ENCODE peak calls at places on chromosomes 3 and 15, in seven cellular contexts. R, G, B, X, Z, A and M are unnamed samples.

GRCh38 chr15:60426870-60427528 is 29.2 kb upstream of the ANXA2 start:
- DNase-seq in R (no peak), G (no peak), B (peak), X (no peak), Z (no peak), A (peak), M (no peak)

GRCh38 chr15:94439158-94439557 is 207.8 kb downstream of the MCTP2 start:
- DNase-seq in R (no peak), G (no peak), B (no peak), X (no peak), Z (no peak), A (no peak), M (no peak)

GRCh38 chr3:187745201-187746058 is at the start of gene BCL6:
- DNase-seq in R (peak), G (peak), B (peak), X (peak), Z (peak), A (peak), M (peak)

GRCh38 chr3:165518346-165518745 is 318.9 kb downstream of the BCHE start:
- DNase-seq in R (no peak), G (no peak), B (no peak), X (no peak), Z (no peak), A (peak), M (no peak)

GRCh38 chr3:40417845-40418543 is 31.0 kb downstream of the ENTPD3 start:
- DNase-seq in R (no peak), G (no peak), B (no peak), X (no peak), Z (no peak), A (peak), M (no peak)

GRCh38 chr3:134608957-134609525 is 41.8 kb downstream of the KY start:
- DNase-seq in R (no peak), G (no peak), B (no peak), X (no peak), Z (no peak), A (no peak), M (no peak)

GRCh38 chr3:183092256-183092655 is 7.0 kb downstream of the MCCC1 start:
- DNase-seq in R (no peak), G (no peak), B (no peak), X (no peak), Z (no peak), A (no peak), M (no peak)

GRCh38 chr15:35394416-35394815 is 151.5 kb downstream of the DPH6 start:
- DNase-seq in R (no peak), G (no peak), B (no peak), X (no peak), Z (no peak), A (no peak), M (no peak)

GRCh38 chr3:55143336-55143735 is 215.5 kb upstream of the LRTM1 start:
- DNase-seq in R (no peak), G (no peak), B (no peak), X (no peak), Z (no peak), A (no peak), M (no peak)

GRCh38 chr3:49410844-49411549 is 779 bp downstream of the RHOA start:
- DNase-seq in R (no peak), G (no peak), B (peak), X (no peak), Z (no peak), A (peak), M (no peak)

GRCh38 chr3:94522488-94522887 is 459.6 kb downstream of the NSUN3 start:
- DNase-seq in R (no peak), G (no peak), B (no peak), X (no peak), Z (no peak), A (no peak), M (no peak)

GRCh38 chr3:192169332-192169915 is 557.9 kb downstream of the FGF12 start:
- DNase-seq in R (no peak), G (no peak), B (peak), X (no peak), Z (no peak), A (no peak), M (no peak)

GRCh38 chr3:171704002-171704401 is 106.3 kb downstream of the PLD1 start:
- DNase-seq in R (peak), G (peak), B (peak), X (no peak), Z (no peak), A (peak), M (no peak)

GRCh38 chr3:88324788-88325187 is 175.0 kb downstream of the C3orf38 start:
- DNase-seq in R (no peak), G (no peak), B (no peak), X (no peak), Z (no peak), A (no peak), M (no peak)

GRCh38 chr3:168951368-168951767 is 712.1 kb downstream of the MECOM start:
- DNase-seq in R (no peak), G (no peak), B (no peak), X (no peak), Z (no peak), A (peak), M (no peak)

GRCh38 chr3:43707266-43707665 is 16.5 kb downstream of the ABHD5 start:
- DNase-seq in R (no peak), G (no peak), B (peak), X (no peak), Z (no peak), A (peak), M (no peak)

GRCh38 chr3:9781978-9782575 is 10.2 kb downstream of the TADA3 start:
- DNase-seq in R (no peak), G (no peak), B (no peak), X (no peak), Z (no peak), A (peak), M (no peak)

GRCh38 chr3:143348486-143349327 is 229.1 kb downstream of the CHST2 start:
- DNase-seq in R (no peak), G (no peak), B (no peak), X (no peak), Z (no peak), A (no peak), M (no peak)

GRCh38 chr15:82312611-82313349 is 36.5 kb downstream of the GOLGA6L10 start:
- DNase-seq in R (peak), G (no peak), B (peak), X (no peak), Z (no peak), A (no peak), M (peak)

GRCh38 chr15:79090487-79091203 is at the start of gene RASGRF1:
- DNase-seq in R (peak), G (no peak), B (no peak), X (no peak), Z (no peak), A (peak), M (peak)

GRCh38 chr15:99439524-99439835 is 126.3 kb upstream of the MEF2A start:
- DNase-seq in R (no peak), G (no peak), B (no peak), X (no peak), Z (no peak), A (no peak), M (no peak)

GRCh38 chr15:67107014-67107812 is 41.8 kb downstream of the SMAD3 start:
- DNase-seq in R (no peak), G (peak), B (peak), X (no peak), Z (peak), A (peak), M (no peak)

GRCh38 chr3:12005951-12006625 is 1.9 kb downstream of the SYN2 start:
- DNase-seq in R (peak), G (no peak), B (no peak), X (no peak), Z (no peak), A (no peak), M (no peak)

GRCh38 chr15:88813960-88814359 is 10.7 kb downstream of the ACAN start:
- DNase-seq in R (no peak), G (no peak), B (no peak), X (no peak), Z (no peak), A (no peak), M (no peak)

GRCh38 chr3:119827209-119827608 is 45.3 kb downstream of the NR1I2 start:
- DNase-seq in R (no peak), G (no peak), B (no peak), X (no peak), Z (no peak), A (no peak), M (no peak)

GRCh38 chr3:57826952-57827723 is 71.0 kb downstream of the SLMAP start:
- DNase-seq in R (no peak), G (no peak), B (no peak), X (no peak), Z (no peak), A (no peak), M (no peak)
- H3K27ac ChIP-seq in R (no peak), G (no peak), B (no peak), X (no peak), Z (no peak), A (no peak), M (no peak)

GRCh38 chr15:40264321-40265153 is 18.3 kb downstream of the ANKRD63 start:
- DNase-seq in R (no peak), G (no peak), B (no peak), X (no peak), Z (no peak), A (no peak), M (no peak)
- H3K27ac ChIP-seq in R (no peak), G (no peak), B (no peak), X (no peak), Z (no peak), A (no peak), M (no peak)

DNA sequence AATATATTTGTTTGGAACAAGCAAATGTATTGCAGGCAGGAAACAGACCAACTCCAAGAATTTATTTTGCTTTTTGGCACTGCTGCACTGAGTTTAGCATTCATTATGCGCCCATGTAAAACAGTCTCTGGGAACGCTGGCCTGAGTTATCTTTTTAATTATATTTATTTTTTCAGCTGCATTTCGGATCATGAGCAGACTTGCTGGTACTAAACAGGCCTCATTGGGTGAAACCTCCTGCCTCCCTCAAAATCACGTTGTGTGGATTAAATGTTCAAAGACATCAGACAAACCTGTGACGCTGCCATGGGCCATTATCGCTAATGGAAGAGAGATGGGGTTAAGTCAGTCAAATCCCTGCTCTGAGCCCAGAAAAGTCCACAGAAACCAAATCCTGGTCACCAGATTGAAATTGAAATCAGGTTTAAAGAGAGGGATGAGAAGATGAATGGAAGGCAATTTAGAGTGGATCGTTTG is 511.1 kb upstream of the PROK2 start:
- DNase-seq in R (no peak), G (no peak), B (no peak), X (no peak), Z (no peak), A (no peak), M (no peak)
- H3K27ac ChIP-seq in R (no peak), G (no peak), B (no peak), X (no peak), Z (no peak), A (no peak), M (no peak)

GRCh38 chr3:114406922-114407321 is 113.1 kb downstream of the TIGIT start:
- DNase-seq in R (no peak), G (no peak), B (no peak), X (no peak), Z (no peak), A (no peak), M (no peak)

GRCh38 chr3:114409291-114409690 is 115.5 kb downstream of the TIGIT start:
- DNase-seq in R (no peak), G (no peak), B (no peak), X (no peak), Z (no peak), A (no peak), M (no peak)

GRCh38 chr3:114408763-114409162 is 114.9 kb downstream of the TIGIT start:
- DNase-seq in R (no peak), G (no peak), B (no peak), X (no peak), Z (peak), A (no peak), M (no peak)

GRCh38 chr3:114411811-114412803 is 118.3 kb downstream of the TIGIT start:
- DNase-seq in R (no peak), G (peak), B (peak), X (no peak), Z (peak), A (peak), M (no peak)

GRCh38 chr3:114411292-114411691 is 117.5 kb downstream of the TIGIT start:
- DNase-seq in R (no peak), G (no peak), B (peak), X (no peak), Z (no peak), A (no peak), M (no peak)
- H3K27ac ChIP-seq in R (peak), G (peak), B (no peak), X (peak), Z (peak), A (no peak), M (peak)

GRCh38 chr3:129007792-129008191 is 6.7 kb downstream of the EFCC1 start:
- DNase-seq in R (no peak), G (no peak), B (no peak), X (no peak), Z (no peak), A (no peak), M (no peak)
- H3K27ac ChIP-seq in R (no peak), G (no peak), B (no peak), X (no peak), Z (no peak), A (no peak), M (no peak)

GRCh38 chr3:194573680-194574437 is 59.4 kb downstream of the TMEM44 start:
- DNase-seq in R (peak), G (peak), B (peak), X (no peak), Z (peak), A (no peak), M (no peak)

GRCh38 chr3:194574639-194575483 is 58.4 kb downstream of the TMEM44 start:
- DNase-seq in R (no peak), G (peak), B (no peak), X (no peak), Z (peak), A (peak), M (no peak)

GRCh38 chr3:194572944-194573491 is 60.2 kb downstream of the TMEM44 start:
- DNase-seq in R (no peak), G (no peak), B (no peak), X (no peak), Z (no peak), A (peak), M (no peak)

GRCh38 chr3:194577985-194578905 is 55.0 kb downstream of the TMEM44 start:
- DNase-seq in R (no peak), G (peak), B (peak), X (no peak), Z (peak), A (peak), M (no peak)

GRCh38 chr3:194575484-194576210 is 57.6 kb downstream of the TMEM44 start:
- DNase-seq in R (peak), G (peak), B (no peak), X (no peak), Z (peak), A (no peak), M (no peak)
- H3K27ac ChIP-seq in R (no peak), G (peak), B (no peak), X (no peak), Z (peak), A (no peak), M (peak)

GRCh38 chr3:128413413-128414205 is 53.1 kb downstream of the DNAJB8 start:
- DNase-seq in R (no peak), G (no peak), B (no peak), X (no peak), Z (peak), A (no peak), M (no peak)

GRCh38 chr3:128415773-128416577 is 50.7 kb downstream of the DNAJB8 start:
- DNase-seq in R (no peak), G (no peak), B (no peak), X (no peak), Z (peak), A (no peak), M (no peak)

GRCh38 chr3:128416578-128417150 is 50.0 kb downstream of the DNAJB8 start:
- DNase-seq in R (no peak), G (peak), B (no peak), X (no peak), Z (peak), A (peak), M (no peak)

GRCh38 chr3:128413003-128413370 is 53.7 kb downstream of the DNAJB8 start:
- DNase-seq in R (peak), G (no peak), B (no peak), X (no peak), Z (peak), A (no peak), M (no peak)

GRCh38 chr3:128415110-128415772 is 51.4 kb downstream of the DNAJB8 start:
- DNase-seq in R (no peak), G (no peak), B (no peak), X (no peak), Z (peak), A (no peak), M (no peak)
- H3K27ac ChIP-seq in R (no peak), G (no peak), B (no peak), X (no peak), Z (no peak), A (no peak), M (no peak)

DNA sequence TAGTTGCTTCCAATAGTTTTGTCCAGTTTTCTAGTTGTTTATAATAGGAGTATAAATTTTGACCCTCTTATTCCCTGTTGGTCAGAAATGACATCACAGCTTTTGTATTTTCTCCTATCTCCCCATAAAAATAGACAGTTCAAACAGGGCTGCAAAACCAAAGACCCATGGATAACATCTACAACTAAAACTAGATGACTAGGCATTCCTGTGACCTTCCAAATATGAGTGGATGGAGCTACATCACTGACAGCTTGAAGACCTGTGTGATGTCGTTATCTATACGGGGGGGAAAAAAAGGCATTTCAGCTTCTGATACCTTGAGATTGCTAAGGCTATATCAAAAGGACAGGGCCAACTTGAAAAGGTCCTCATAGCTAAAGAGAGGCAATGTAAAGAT is 84.6 kb downstream of the REC114 start:
- DNase-seq in R (no peak), G (no peak), B (no peak), X (no peak), Z (no peak), A (no peak), M (no peak)
- H3K27ac ChIP-seq in R (no peak), G (no peak), B (no peak), X (no peak), Z (no peak), A (no peak), M (no peak)

GRCh38 chr3:154241496-154241895 is 82.8 kb downstream of the DHX36 start:
- DNase-seq in R (no peak), G (no peak), B (no peak), X (no peak), Z (no peak), A (no peak), M (no peak)
- H3K27ac ChIP-seq in R (no peak), G (no peak), B (no peak), X (no peak), Z (no peak), A (no peak), M (no peak)